ENCODE peak calls at places on chromosomes 1 and 21, in eight cellular contexts. B is NCI-H226; C is OCI-LY7; Q is AG10803; H is NCI-H1417 treated with DMSO at 0.1 percent for 48 hours; S is pons; U is CD8-positive, alpha-beta T cell; E is activated CD8-positive, alpha-beta memory T cell treated with anti-CD3 and anti-CD28 coated beads for 24 hours. A is an unnamed sample.

GRCh38 chr1:110338200-110339039 is 757 bp upstream of the RBM15 start:
- DNase-seq in B (peak), C (peak), Q (peak), H (peak), S (peak), U (peak), E (peak), A (peak)

GRCh38 chr1:84223751-84224432 is 77.6 kb upstream of the SAMD13 start:
- DNase-seq in B (no peak), C (no peak), Q (peak), H (no peak), S (no peak), U (no peak), E (no peak), A (no peak)

GRCh38 chr1:48741380-48741779 is 35.3 kb downstream of the BEND5 start:
- DNase-seq in B (no peak), C (no peak), Q (no peak), H (no peak), S (no peak), U (no peak), E (no peak), A (no peak)

GRCh38 chr1:54367613-54368012 is 38.6 kb downstream of the SSBP3 start:
- DNase-seq in B (no peak), C (no peak), Q (no peak), H (no peak), S (no peak), U (no peak), E (no peak), A (no peak)

GRCh38 chr1:54421101-54421504 is 14.9 kb upstream of the SSBP3 start:
- DNase-seq in B (peak), C (no peak), Q (peak), H (no peak), S (no peak), U (no peak), E (no peak), A (no peak)

GRCh38 chr1:40421694-40422384 is 28.4 kb upstream of the ZFP69B start:
- DNase-seq in B (no peak), C (no peak), Q (peak), H (no peak), S (peak), U (no peak), E (no peak), A (no peak)

GRCh38 chr21:39115659-39116235 is 67.5 kb downstream of the PSMG1 start:
- DNase-seq in B (no peak), C (no peak), Q (no peak), H (no peak), S (no peak), U (no peak), E (peak), A (peak)

GRCh38 chr1:7228252-7228961 is 443.2 kb downstream of the CAMTA1 start:
- DNase-seq in B (no peak), C (no peak), Q (no peak), H (no peak), S (no peak), U (no peak), E (no peak), A (no peak)

GRCh38 chr1:63982201-63982600 is 208.4 kb downstream of the ROR1 start:
- DNase-seq in B (no peak), C (no peak), Q (no peak), H (no peak), S (no peak), U (no peak), E (no peak), A (no peak)

GRCh38 chr1:64471724-64472276 is 1.9 kb downstream of the CACHD1 start:
- DNase-seq in B (no peak), C (no peak), Q (peak), H (no peak), S (no peak), U (no peak), E (no peak), A (no peak)

GRCh38 chr1:56436338-56436695 is 143.0 kb downstream of the PLPP3 start:
- DNase-seq in B (no peak), C (no peak), Q (no peak), H (no peak), S (peak), U (no peak), E (no peak), A (no peak)

GRCh38 chr1:204080163-204080903 is 7.4 kb downstream of the SOX13 start:
- DNase-seq in B (peak), C (no peak), Q (peak), H (peak), S (no peak), U (no peak), E (no peak), A (peak)

GRCh38 chr1:154427173-154428139 is 22.3 kb downstream of the IL6R start:
- DNase-seq in B (peak), C (no peak), Q (no peak), H (no peak), S (peak), U (no peak), E (no peak), A (peak)

GRCh38 chr1:70666381-70667140 is 255.5 kb downstream of the CTH start:
- DNase-seq in B (no peak), C (no peak), Q (no peak), H (no peak), S (no peak), U (no peak), E (no peak), A (no peak)

GRCh38 chr1:117093870-117094621 is 27.5 kb downstream of the TRIM45 start:
- DNase-seq in B (peak), C (peak), Q (peak), H (no peak), S (no peak), U (peak), E (no peak), A (peak)